ENCODE peak calls at places on chromosome 11, in eight cellular contexts. N is K562; K is stimulated activated effector memory CD8-positive, alpha-beta T cell treated with anti-CD3 and anti-CD28 coated beads, Interleukin-12 subunit alpha, Interleukin-12 subunit beta, amount 100 ng/mL, for 72 hours; F is activated CD8-positive, alpha-beta memory T cell treated with anti-CD3 and anti-CD28 coated beads, Interleukin-2, amount 10 ng/mL, durations not matched to agents 7 days and 5 days; S is cardiac fibroblast; R is progenitor cell of endocrine pancreas; I is amygdala; X is H1. U is an unnamed sample.

GRCh38 chr11:9072790-9073189 is 18.6 kb downstream of the SCUBE2 start:
- DNase-seq in N (no peak), K (no peak), F (no peak), S (no peak), R (no peak), I (no peak), X (no peak), U (no peak)

GRCh38 chr11:107744736-107745135 is 32.9 kb upstream of the SLN start:
- DNase-seq in N (no peak), K (no peak), F (no peak), S (no peak), R (no peak), I (no peak), X (no peak), U (no peak)

GRCh38 chr11:23404225-23405160 is 544.2 kb upstream of the CCDC179 start:
- DNase-seq in N (no peak), K (no peak), F (no peak), S (no peak), R (no peak), I (no peak), X (no peak), U (no peak)

GRCh38 chr11:133956650-133957633 is at the start of gene IGSF9B:
- DNase-seq in N (peak; percentile 46), K (peak; percentile 93), F (peak; percentile 91), S (peak; percentile 80), R (peak; percentile 86), I (peak; percentile 62), X (peak; percentile 47), U (no peak)

GRCh38 chr11:72613450-72613849 is 60.8 kb downstream of the PDE2A start:
- DNase-seq in N (no peak), K (no peak), F (no peak), S (no peak), R (no peak), I (no peak), X (no peak), U (no peak)

GRCh38 chr11:20596629-20597129 is 2.7 kb upstream of the SLC6A5 start:
- DNase-seq in N (peak; percentile 48), K (no peak), F (no peak), S (no peak), R (no peak), I (no peak), X (no peak), U (no peak)

GRCh38 chr11:70500076-70500847 is 101.9 kb downstream of the CTTN start:
- DNase-seq in N (no peak), K (no peak), F (no peak), S (no peak), R (no peak), I (no peak), X (no peak), U (no peak)

GRCh38 chr11:63884191-63884590 is 32.8 kb downstream of the RCOR2 start:
- DNase-seq in N (no peak), K (no peak), F (no peak), S (no peak), R (no peak), I (no peak), X (no peak), U (no peak)

GRCh38 chr11:33668468-33668825 is 32.2 kb downstream of the C11orf91 start:
- DNase-seq in N (no peak), K (no peak), F (no peak), S (no peak), R (no peak), I (no peak), X (no peak), U (no peak)

GRCh38 chr11:79189055-79189454 is 251.8 kb downstream of the TENM4 start:
- DNase-seq in N (no peak), K (no peak), F (no peak), S (no peak), R (no peak), I (no peak), X (no peak), U (no peak)

GRCh38 chr11:27472398-27473016 is at the start of gene LGR4:
- DNase-seq in N (peak; percentile 93), K (peak; percentile 26), F (peak; percentile 63), S (peak; percentile 97), R (peak; percentile 88), I (peak; percentile 78), X (peak; percentile 97), U (peak; percentile 92)

GRCh38 chr11:14288189-14288935 is 70.6 kb downstream of the RRAS2 start:
- DNase-seq in N (no peak), K (no peak), F (no peak), S (peak; percentile 81), R (no peak), I (no peak), X (no peak), U (no peak)

GRCh38 chr11:132943737-132944556 is 588.4 kb downstream of the OPCML start:
- DNase-seq in N (no peak), K (no peak), F (no peak), S (no peak), R (no peak), I (no peak), X (no peak), U (no peak)

GRCh38 chr11:35404397-35404775 is 15.0 kb downstream of the SLC1A2 start:
- DNase-seq in N (peak; percentile 42), K (no peak), F (no peak), S (peak; percentile 30), R (peak; percentile 37), I (no peak), X (no peak), U (no peak)

GRCh38 chr11:94602430-94603372 is 35.5 kb downstream of the PIWIL4 start:
- DNase-seq in N (peak; percentile 20), K (no peak), F (no peak), S (peak; percentile 75), R (no peak), I (peak; percentile 12), X (no peak), U (peak; percentile 49)

GRCh38 chr11:3840289-3840869 is 380 bp downstream of the RHOG start:
- DNase-seq in N (no peak), K (no peak), F (peak; percentile 63), S (no peak), R (no peak), I (no peak), X (no peak), U (no peak)

GRCh38 chr11:47980093-47980906 is at the start of gene PTPRJ:
- DNase-seq in N (peak; percentile 84), K (peak; percentile 53), F (peak; percentile 62), S (peak; percentile 65), R (peak; percentile 55), I (peak; percentile 65), X (no peak), U (no peak)

GRCh38 chr11:6238902-6239301 is at the start of gene CNGA4:
- DNase-seq in N (no peak), K (no peak), F (no peak), S (no peak), R (no peak), I (no peak), X (no peak), U (no peak)

GRCh38 chr11:115469361-115469760 is 34.9 kb downstream of the CADM1 start:
- DNase-seq in N (no peak), K (no peak), F (no peak), S (no peak), R (no peak), I (no peak), X (no peak), U (no peak)

GRCh38 chr11:124123587-124123986 is 8.3 kb downstream of the VWA5A start:
- DNase-seq in N (peak; percentile 27), K (no peak), F (no peak), S (no peak), R (no peak), I (no peak), X (no peak), U (no peak)

GRCh38 chr11:101862410-101863233 is 52.2 kb upstream of the CEP126 start:
- DNase-seq in N (no peak), K (no peak), F (no peak), S (peak; percentile 78), R (no peak), I (no peak), X (no peak), U (no peak)

GRCh38 chr11:76798202-76798581 is 15.0 kb downstream of the TSKU start:
- DNase-seq in N (no peak), K (no peak), F (no peak), S (no peak), R (no peak), I (no peak), X (no peak), U (no peak)

GRCh38 chr11:9203715-9204311 is 61.3 kb downstream of the DENND5A start:
- DNase-seq in N (no peak), K (no peak), F (no peak), S (no peak), R (no peak), I (peak; percentile 8), X (no peak), U (no peak)

GRCh38 chr11:40825435-40825834 is 634.0 kb downstream of the LRRC4C start:
- DNase-seq in N (no peak), K (no peak), F (no peak), S (no peak), R (no peak), I (no peak), X (no peak), U (no peak)

GRCh38 chr11:6667733-6668374 is 12.2 kb upstream of the DCHS1 start:
- DNase-seq in N (peak; percentile 48), K (no peak), F (peak; percentile 69), S (peak; percentile 61), R (no peak), I (no peak), X (no peak), U (no peak)

GRCh38 chr11:68297812-68298658 is 14.4 kb upstream of the LRP5 start:
- DNase-seq in N (peak; percentile 88), K (peak; percentile 88), F (peak; percentile 80), S (peak; percentile 75), R (peak; percentile 67), I (peak; percentile 49), X (peak; percentile 38), U (no peak)

GRCh38 chr11:2758751-2759150 is 59.0 kb upstream of the KCNQ1OT1 start:
- DNase-seq in N (no peak), K (no peak), F (no peak), S (no peak), R (no peak), I (no peak), X (no peak), U (no peak)

GRCh38 chr11:75400110-75400865 is 970 bp downstream of the RPS3 start:
- DNase-seq in N (no peak), K (no peak), F (no peak), S (no peak), R (no peak), I (no peak), X (no peak), U (no peak)

U was measured in NCI-H1048.